ENCODE peak calls at places on chromosomes 12 and 14, in nine cellular contexts. One of them, this sample, is unnamed.

GRCh38 chr14:37595809-37596595 is 573 bp downstream of the TTC6 start:
- DNase-seq in osteoblast: peak
- DNase-seq in fibroblast of pulmonary artery: no peak
- DNase-seq in HL-60: peak
- DNase-seq in IMR-90: peak
- DNase-seq in HCT116: peak
- DNase-seq in fibroblast of lung: no peak
- DNase-seq in mammary epithelial cell: peak
- DNase-seq in progenitor cell of endocrine pancreas: peak
- DNase-seq in this sample: peak

GRCh38 chr14:26328766-26329165 is 269.1 kb downstream of the NOVA1 start:
- DNase-seq in osteoblast: no peak
- DNase-seq in fibroblast of pulmonary artery: no peak
- DNase-seq in HL-60: no peak
- DNase-seq in IMR-90: no peak
- DNase-seq in HCT116: no peak
- DNase-seq in fibroblast of lung: no peak
- DNase-seq in mammary epithelial cell: no peak
- DNase-seq in progenitor cell of endocrine pancreas: no peak
- DNase-seq in this sample: no peak

GRCh38 chr12:108302471-108303311 is 36.4 kb downstream of the CMKLR1 start:
- DNase-seq in osteoblast: peak
- DNase-seq in fibroblast of pulmonary artery: peak
- DNase-seq in HL-60: no peak
- DNase-seq in IMR-90: no peak
- DNase-seq in HCT116: no peak
- DNase-seq in fibroblast of lung: peak
- DNase-seq in mammary epithelial cell: no peak
- DNase-seq in progenitor cell of endocrine pancreas: peak
- DNase-seq in this sample: no peak

GRCh38 chr14:49598182-49598478 is 610 bp upstream of the LRR1 start:
- DNase-seq in osteoblast: peak
- DNase-seq in fibroblast of pulmonary artery: no peak
- DNase-seq in HL-60: no peak
- DNase-seq in IMR-90: no peak
- DNase-seq in HCT116: no peak
- DNase-seq in fibroblast of lung: no peak
- DNase-seq in mammary epithelial cell: no peak
- DNase-seq in progenitor cell of endocrine pancreas: no peak
- DNase-seq in this sample: no peak

GRCh38 chr12:81022531-81022930 is 55.3 kb upstream of the ACSS3 start:
- DNase-seq in osteoblast: peak
- DNase-seq in fibroblast of pulmonary artery: peak
- DNase-seq in HL-60: no peak
- DNase-seq in IMR-90: no peak
- DNase-seq in HCT116: no peak
- DNase-seq in fibroblast of lung: peak
- DNase-seq in mammary epithelial cell: no peak
- DNase-seq in progenitor cell of endocrine pancreas: no peak
- DNase-seq in this sample: no peak

GRCh38 chr14:75298187-75298985 is 19.8 kb downstream of the FOS start:
- DNase-seq in osteoblast: no peak
- DNase-seq in fibroblast of pulmonary artery: peak
- DNase-seq in HL-60: no peak
- DNase-seq in IMR-90: no peak
- DNase-seq in HCT116: no peak
- DNase-seq in fibroblast of lung: peak
- DNase-seq in mammary epithelial cell: no peak
- DNase-seq in progenitor cell of endocrine pancreas: no peak
- DNase-seq in this sample: peak

GRCh38 chr12:75656650-75657049 is 145.2 kb upstream of the KRR1 start:
- DNase-seq in osteoblast: peak
- DNase-seq in fibroblast of pulmonary artery: peak
- DNase-seq in HL-60: no peak
- DNase-seq in IMR-90: peak
- DNase-seq in HCT116: peak
- DNase-seq in fibroblast of lung: peak
- DNase-seq in mammary epithelial cell: peak
- DNase-seq in progenitor cell of endocrine pancreas: no peak
- DNase-seq in this sample: peak

GRCh38 chr14:34081576-34082136 is 130.8 kb upstream of the EGLN3 start:
- DNase-seq in osteoblast: no peak
- DNase-seq in fibroblast of pulmonary artery: peak
- DNase-seq in HL-60: no peak
- DNase-seq in IMR-90: peak
- DNase-seq in HCT116: peak
- DNase-seq in fibroblast of lung: peak
- DNase-seq in mammary epithelial cell: peak
- DNase-seq in progenitor cell of endocrine pancreas: no peak
- DNase-seq in this sample: peak

GRCh38 chr12:25557830-25558436 is 4.8 kb upstream of the LMNTD1 start:
- DNase-seq in osteoblast: peak
- DNase-seq in fibroblast of pulmonary artery: peak
- DNase-seq in HL-60: no peak
- DNase-seq in IMR-90: peak
- DNase-seq in HCT116: peak
- DNase-seq in fibroblast of lung: peak
- DNase-seq in mammary epithelial cell: peak
- DNase-seq in progenitor cell of endocrine pancreas: no peak
- DNase-seq in this sample: peak

GRCh38 chr12:3078086-3078820 is 1.1 kb downstream of the TSPAN9 start:
- DNase-seq in osteoblast: peak
- DNase-seq in fibroblast of pulmonary artery: no peak
- DNase-seq in HL-60: no peak
- DNase-seq in IMR-90: no peak
- DNase-seq in HCT116: no peak
- DNase-seq in fibroblast of lung: no peak
- DNase-seq in mammary epithelial cell: no peak
- DNase-seq in progenitor cell of endocrine pancreas: no peak
- DNase-seq in this sample: no peak

GRCh38 chr12:7940906-7941305 is 4.9 kb upstream of the SLC2A3 start:
- DNase-seq in osteoblast: no peak
- DNase-seq in fibroblast of pulmonary artery: no peak
- DNase-seq in HL-60: no peak
- DNase-seq in IMR-90: no peak
- DNase-seq in HCT116: no peak
- DNase-seq in fibroblast of lung: no peak
- DNase-seq in mammary epithelial cell: no peak
- DNase-seq in progenitor cell of endocrine pancreas: no peak
- DNase-seq in this sample: no peak

GRCh38 chr12:70809887-70810286 is 110.7 kb downstream of the PTPRR start:
- DNase-seq in osteoblast: no peak
- DNase-seq in fibroblast of pulmonary artery: no peak
- DNase-seq in HL-60: no peak
- DNase-seq in IMR-90: no peak
- DNase-seq in HCT116: no peak
- DNase-seq in fibroblast of lung: no peak
- DNase-seq in mammary epithelial cell: no peak
- DNase-seq in progenitor cell of endocrine pancreas: no peak
- DNase-seq in this sample: no peak

GRCh38 chr12:120799417-120800045 is 73.9 kb downstream of the ACADS start:
- DNase-seq in osteoblast: no peak
- DNase-seq in fibroblast of pulmonary artery: no peak
- DNase-seq in HL-60: no peak
- DNase-seq in IMR-90: no peak
- DNase-seq in HCT116: no peak
- DNase-seq in fibroblast of lung: no peak
- DNase-seq in mammary epithelial cell: no peak
- DNase-seq in progenitor cell of endocrine pancreas: no peak
- DNase-seq in this sample: no peak

GRCh38 chr12:78315018-78315417 is 484.3 kb downstream of the NAV3 start:
- DNase-seq in osteoblast: no peak
- DNase-seq in fibroblast of pulmonary artery: no peak
- DNase-seq in HL-60: no peak
- DNase-seq in IMR-90: no peak
- DNase-seq in HCT116: no peak
- DNase-seq in fibroblast of lung: no peak
- DNase-seq in mammary epithelial cell: no peak
- DNase-seq in progenitor cell of endocrine pancreas: no peak
- DNase-seq in this sample: no peak

GRCh38 chr12:70002097-70002911 is 177.3 kb downstream of the MYRFL start:
- DNase-seq in osteoblast: no peak
- DNase-seq in fibroblast of pulmonary artery: no peak
- DNase-seq in HL-60: no peak
- DNase-seq in IMR-90: no peak
- DNase-seq in HCT116: no peak
- DNase-seq in fibroblast of lung: peak
- DNase-seq in mammary epithelial cell: no peak
- DNase-seq in progenitor cell of endocrine pancreas: no peak
- DNase-seq in this sample: peak

GRCh38 chr14:70156602-70157001 is 32.1 kb downstream of the SLC8A3 start:
- DNase-seq in osteoblast: no peak
- DNase-seq in fibroblast of pulmonary artery: no peak
- DNase-seq in HL-60: no peak
- DNase-seq in IMR-90: no peak
- DNase-seq in HCT116: no peak
- DNase-seq in fibroblast of lung: no peak
- DNase-seq in mammary epithelial cell: no peak
- DNase-seq in progenitor cell of endocrine pancreas: no peak
- DNase-seq in this sample: no peak

DNA sequence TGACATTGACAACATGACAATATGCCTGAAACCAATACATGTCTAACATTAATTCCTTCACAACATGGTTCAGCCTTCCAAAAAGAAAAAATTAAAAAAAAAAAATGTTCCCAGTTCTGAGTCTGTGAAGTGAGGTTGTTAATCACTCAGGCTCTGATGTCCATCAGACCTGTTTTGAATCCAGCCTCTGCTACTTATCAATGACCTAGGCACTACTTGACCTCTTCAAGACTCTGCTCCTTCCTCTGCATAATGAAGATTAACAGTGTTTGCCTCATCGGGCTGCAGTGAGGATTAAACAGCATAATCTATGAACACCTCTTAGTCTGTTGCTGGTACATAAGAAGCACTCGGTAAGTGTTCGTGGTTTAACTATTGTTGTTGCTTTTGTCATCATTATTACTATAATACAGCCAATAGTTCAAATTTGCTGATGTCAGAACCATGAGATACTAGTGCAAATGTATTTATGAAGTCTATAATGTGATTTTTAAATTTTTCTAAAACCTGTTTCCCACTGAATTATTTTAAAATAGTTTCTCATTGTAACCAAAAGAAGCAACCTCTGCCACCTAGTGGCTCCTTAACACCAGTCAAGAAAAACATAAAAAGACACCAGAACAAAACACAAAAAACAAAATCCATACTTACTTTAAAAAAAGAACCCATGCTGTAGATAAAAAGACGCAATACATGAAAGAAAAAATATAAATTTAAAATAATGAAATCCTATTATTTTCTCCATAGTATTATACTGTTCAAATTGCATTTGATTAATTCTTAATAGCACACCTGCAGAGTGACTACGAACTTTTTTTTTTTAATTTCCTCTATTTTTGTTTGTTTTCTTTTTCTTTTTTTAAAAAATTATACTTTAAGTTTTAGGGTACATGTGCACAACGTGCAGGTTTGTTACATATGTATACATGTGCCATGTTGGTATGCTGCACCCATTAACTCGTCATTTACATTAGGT is 20.3 kb upstream of the TMX1 start:
- DNase-seq in osteoblast: no peak
- DNase-seq in fibroblast of pulmonary artery: peak
- DNase-seq in HL-60: no peak
- DNase-seq in IMR-90: peak
- DNase-seq in HCT116: no peak
- DNase-seq in fibroblast of lung: peak
- DNase-seq in mammary epithelial cell: no peak
- DNase-seq in progenitor cell of endocrine pancreas: no peak
- DNase-seq in this sample: peak
- TF ChIP-seq CTCF in osteoblast: peak
- TF ChIP-seq CTCF in fibroblast of pulmonary artery: peak
- TF ChIP-seq CTCF in HL-60: peak
- TF ChIP-seq CTCF in IMR-90: peak
- TF ChIP-seq CTCF in HCT116: peak
- TF ChIP-seq CTCF in fibroblast of lung: peak
- TF ChIP-seq CTCF in mammary epithelial cell: peak
- TF ChIP-seq CTCF in progenitor cell of endocrine pancreas: peak
- TF ChIP-seq CTCF in this sample: peak

DNA sequence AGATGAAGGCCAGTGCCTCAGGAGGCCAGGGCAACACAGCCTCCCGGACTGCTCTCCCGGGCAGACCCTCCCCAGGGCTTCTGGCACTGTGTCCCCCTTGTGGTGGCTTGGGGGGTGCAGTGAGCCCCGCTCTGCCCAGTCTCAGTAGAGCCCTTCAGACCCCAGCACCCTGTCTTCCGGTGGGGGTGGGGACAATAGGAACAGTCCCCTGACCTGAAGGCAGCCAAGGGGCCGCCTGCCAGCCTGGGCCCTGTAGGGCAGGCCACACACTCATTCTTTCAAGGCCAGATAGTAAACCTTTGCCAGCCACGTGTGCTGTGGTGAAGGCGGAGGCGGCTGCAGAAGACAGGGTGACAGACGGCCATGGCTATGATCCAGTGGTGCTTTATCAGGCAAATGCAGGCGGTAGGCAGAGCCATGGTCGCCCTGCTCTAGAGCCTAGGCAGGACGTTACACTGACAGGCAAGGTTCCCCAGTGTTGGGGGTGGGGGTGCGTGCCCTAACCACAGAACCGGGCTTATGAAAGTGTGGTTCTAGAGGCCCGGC is 15.0 kb downstream of the ZFYVE21 start:
- DNase-seq in osteoblast: peak
- DNase-seq in fibroblast of pulmonary artery: no peak
- DNase-seq in HL-60: no peak
- DNase-seq in IMR-90: no peak
- DNase-seq in HCT116: no peak
- DNase-seq in fibroblast of lung: no peak
- DNase-seq in mammary epithelial cell: no peak
- DNase-seq in progenitor cell of endocrine pancreas: no peak
- DNase-seq in this sample: no peak
- TF ChIP-seq CTCF in osteoblast: no peak
- TF ChIP-seq CTCF in fibroblast of pulmonary artery: peak
- TF ChIP-seq CTCF in HL-60: no peak
- TF ChIP-seq CTCF in IMR-90: no peak
- TF ChIP-seq CTCF in HCT116: peak
- TF ChIP-seq CTCF in fibroblast of lung: peak
- TF ChIP-seq CTCF in mammary epithelial cell: no peak
- TF ChIP-seq CTCF in progenitor cell of endocrine pancreas: no peak
- TF ChIP-seq CTCF in this sample: peak

GRCh38 chr12:6187948-6188793 is 12.0 kb upstream of the CD9 start:
- DNase-seq in osteoblast: peak
- DNase-seq in fibroblast of pulmonary artery: no peak
- DNase-seq in HL-60: no peak
- DNase-seq in IMR-90: no peak
- DNase-seq in HCT116: no peak
- DNase-seq in fibroblast of lung: no peak
- DNase-seq in mammary epithelial cell: no peak
- DNase-seq in progenitor cell of endocrine pancreas: no peak
- DNase-seq in this sample: peak
- TF ChIP-seq CTCF in osteoblast: no peak
- TF ChIP-seq CTCF in fibroblast of pulmonary artery: no peak
- TF ChIP-seq CTCF in HL-60: no peak
- TF ChIP-seq CTCF in IMR-90: no peak
- TF ChIP-seq CTCF in HCT116: peak
- TF ChIP-seq CTCF in fibroblast of lung: no peak
- TF ChIP-seq CTCF in mammary epithelial cell: no peak
- TF ChIP-seq CTCF in progenitor cell of endocrine pancreas: peak
- TF ChIP-seq CTCF in this sample: no peak

DNA sequence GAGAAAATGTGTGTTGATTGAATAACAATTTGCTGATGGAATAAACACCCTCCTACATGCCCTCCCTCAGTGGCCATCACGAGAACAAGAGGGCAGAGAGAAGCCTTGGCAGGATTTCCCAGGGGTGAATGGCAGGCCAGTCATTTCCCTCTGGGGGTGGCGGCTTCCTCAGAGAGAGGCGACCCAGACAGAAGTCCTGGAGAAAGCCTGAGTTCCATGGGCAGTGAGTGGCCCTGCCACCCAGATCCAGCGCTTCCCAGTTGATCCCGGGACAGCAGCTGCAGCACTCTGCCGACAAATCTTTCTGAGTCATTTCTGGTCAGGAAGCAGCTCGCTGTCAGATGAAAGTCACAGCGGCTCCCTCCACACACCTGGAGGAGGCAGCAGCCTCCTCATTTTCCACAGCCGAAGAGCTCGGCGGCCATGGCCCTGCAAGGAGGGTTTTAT is 123.0 kb downstream of the SCARB1 start:
- DNase-seq in osteoblast: peak
- DNase-seq in fibroblast of pulmonary artery: peak
- DNase-seq in HL-60: no peak
- DNase-seq in IMR-90: peak
- DNase-seq in HCT116: peak
- DNase-seq in fibroblast of lung: no peak
- DNase-seq in mammary epithelial cell: peak
- DNase-seq in progenitor cell of endocrine pancreas: no peak
- DNase-seq in this sample: peak
- TF ChIP-seq CTCF in osteoblast: no peak
- TF ChIP-seq CTCF in fibroblast of pulmonary artery: no peak
- TF ChIP-seq CTCF in HL-60: no peak
- TF ChIP-seq CTCF in IMR-90: peak
- TF ChIP-seq CTCF in HCT116: peak
- TF ChIP-seq CTCF in fibroblast of lung: no peak
- TF ChIP-seq CTCF in mammary epithelial cell: peak
- TF ChIP-seq CTCF in progenitor cell of endocrine pancreas: no peak
- TF ChIP-seq CTCF in this sample: peak